ENCODE peak calls at places on chromosome 18, in ten cellular contexts. Z, A, L, J, K, W, B, Q, D and R are unnamed samples.

GRCh38 chr18:48743046-48743445 is 204.2 kb downstream of the CTIF start:
- DNase-seq in Z (peak; percentile 92), J (peak; percentile 68), L (no peak), B (no peak), D (no peak), W (no peak), Q (no peak), A (no peak), K (no peak), R (no peak)

GRCh38 chr18:60347526-60348045 is 25.0 kb downstream of the MC4R start:
- DNase-seq in Z (no peak), Q (no peak), W (no peak), A (peak; percentile 88), J (peak; percentile 45), K (no peak), D (no peak), L (no peak), B (no peak), R (no peak)

GRCh38 chr18:79924814-79925655 is 26.4 kb downstream of the SLC66A2 start:
- DNase-seq in Q (no peak), D (no peak), Z (no peak), A (no peak), L (no peak), B (no peak), W (no peak), J (no peak), K (no peak), R (no peak)

GRCh38 chr18:77177009-77177408 is 44.4 kb upstream of the MBP start:
- DNase-seq in W (no peak), Q (no peak), L (no peak), J (peak; percentile 55), K (no peak), D (no peak), B (no peak), Z (peak; percentile 80), A (peak; percentile 60), R (no peak)

GRCh38 chr18:2823966-2824365 is 22.8 kb upstream of the EMILIN2 start:
- DNase-seq in Q (no peak), J (no peak), Z (no peak), K (no peak), A (no peak), L (no peak), B (no peak), W (no peak), D (no peak), R (no peak)

GRCh38 chr18:2589345-2590060 is 18.1 kb downstream of the NDC80 start:
- DNase-seq in D (no peak), K (no peak), L (no peak), A (peak; percentile 17), Q (peak; percentile 78), W (no peak), J (peak; percentile 22), Z (no peak), B (no peak), R (no peak)

GRCh38 chr18:44683566-44683965 is 2.9 kb downstream of the SETBP1 start:
- DNase-seq in L (no peak), K (no peak), B (no peak), D (no peak), A (no peak), Z (peak; percentile 38), J (no peak), Q (no peak), W (no peak), R (no peak)

GRCh38 chr18:64288446-64288845 is 139.6 kb upstream of the LINC00305 start:
- DNase-seq in Z (no peak), Q (no peak), D (no peak), A (no peak), K (no peak), J (no peak), L (no peak), W (no peak), B (no peak), R (no peak)

GRCh38 chr18:62329676-62330454 is 4.8 kb downstream of the TNFRSF11A start:
- DNase-seq in B (peak; percentile 79), D (no peak), W (no peak), Q (peak; percentile 52), A (peak; percentile 95), J (peak; percentile 83), K (no peak), L (no peak), Z (peak; percentile 92), R (no peak)

GRCh38 chr18:5066380-5066977 is 130.6 kb downstream of the AKAIN1 start:
- DNase-seq in L (peak; percentile 51), J (no peak), W (peak; percentile 30), Z (no peak), Q (peak; percentile 12), B (no peak), A (no peak), D (peak; percentile 18), K (no peak), R (peak; percentile 78)

GRCh38 chr18:49031511-49032188 is 80.9 kb upstream of the SMAD7 start:
- DNase-seq in B (no peak), A (no peak), K (no peak), Q (no peak), L (no peak), W (no peak), D (peak; percentile 87), Z (no peak), J (no peak), R (no peak)

GRCh38 chr18:32425466-32425865 is 45.2 kb downstream of the GAREM1 start:
- DNase-seq in Q (peak; percentile 16), W (no peak), K (no peak), B (no peak), J (peak; percentile 88), L (no peak), D (no peak), A (peak; percentile 18), Z (peak; percentile 57), R (no peak)

GRCh38 chr18:9985641-9986040 is 71.8 kb downstream of the VAPA start:
- DNase-seq in Z (no peak), W (no peak), D (no peak), B (no peak), Q (no peak), A (no peak), J (no peak), L (no peak), K (no peak), R (no peak)

GRCh38 chr18:44149706-44150105 is 531.0 kb upstream of the SETBP1 start:
- DNase-seq in D (no peak), J (peak; percentile 93), K (no peak), A (peak; percentile 60), W (no peak), B (no peak), Z (peak; percentile 90), Q (no peak), L (no peak), R (no peak)

GRCh38 chr18:58580078-58580477 is 48.8 kb downstream of the ALPK2 start:
- DNase-seq in Z (peak; percentile 72), A (no peak), D (no peak), K (no peak), J (peak; percentile 51), B (no peak), W (no peak), L (no peak), Q (no peak), R (no peak)

GRCh38 chr18:8479826-8480225 is 129.4 kb upstream of the RAB12 start:
- DNase-seq in K (no peak), J (no peak), W (no peak), B (no peak), A (no peak), L (no peak), D (no peak), Z (no peak), Q (no peak), R (no peak)
- H3K9ac ChIP-seq in K (no peak overlapping the region), J (no peak overlapping the region), W (no peak overlapping the region), B (no peak overlapping the region), A (no peak overlapping the region), L (no peak overlapping the region), D (no peak overlapping the region), Z (no peak overlapping the region), Q (no peak overlapping the region), R (no peak overlapping the region)

DNA sequence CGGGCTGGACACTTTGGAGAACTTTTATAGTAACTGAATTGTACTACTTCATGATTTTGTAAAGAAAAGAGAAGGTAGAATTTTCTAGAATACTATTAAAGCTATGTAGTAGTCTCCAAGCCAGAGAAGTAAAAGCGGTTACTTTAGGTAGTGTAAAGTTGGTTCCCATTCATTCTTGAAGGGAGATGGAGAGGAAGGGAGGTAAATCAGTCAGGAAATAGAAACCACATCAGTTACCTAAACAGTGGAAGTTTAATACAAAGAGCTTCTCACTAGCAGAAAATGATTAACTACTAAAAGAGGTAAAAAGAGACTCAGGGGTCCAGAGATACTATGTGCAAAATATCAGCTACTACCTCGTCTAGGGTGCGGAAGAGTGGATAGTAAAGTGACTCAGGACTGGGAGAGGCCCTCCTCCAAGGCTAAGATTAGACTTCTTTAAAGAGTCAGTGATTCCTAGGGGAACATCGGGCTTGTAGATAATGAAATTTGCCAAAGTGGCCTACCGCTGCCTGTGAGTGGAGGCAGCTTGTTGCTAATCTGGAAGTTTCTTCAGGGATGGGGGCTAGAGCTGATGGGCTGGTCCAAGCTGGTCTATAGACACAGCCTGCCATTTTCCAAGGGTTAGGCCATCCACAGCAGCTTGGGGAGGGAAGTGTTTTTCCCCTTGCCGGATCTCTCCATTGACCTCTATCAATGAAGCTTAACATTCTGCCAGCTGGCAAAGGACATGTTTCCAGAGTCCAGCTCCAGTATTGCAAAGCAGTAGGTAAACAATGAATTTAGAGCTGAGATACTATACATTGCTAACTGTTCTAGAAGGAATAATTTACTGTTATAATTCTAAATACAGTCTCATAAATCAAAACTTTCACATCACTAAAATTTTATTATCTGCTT is 246.4 kb upstream of the BOD1L2 start:
- DNase-seq in L (no peak), J (no peak), Z (no peak), K (no peak), A (no peak), D (no peak), W (no peak), Q (no peak), B (no peak), R (no peak)
- H2AFZ ChIP-seq in L (no peak overlapping the region), J (no peak overlapping the region), Z (no peak overlapping the region), K (no peak overlapping the region), A (no peak overlapping the region), D (no peak overlapping the region), W (no peak overlapping the region), Q (no peak overlapping the region), B (no peak overlapping the region), R (no peak overlapping the region)

DNA sequence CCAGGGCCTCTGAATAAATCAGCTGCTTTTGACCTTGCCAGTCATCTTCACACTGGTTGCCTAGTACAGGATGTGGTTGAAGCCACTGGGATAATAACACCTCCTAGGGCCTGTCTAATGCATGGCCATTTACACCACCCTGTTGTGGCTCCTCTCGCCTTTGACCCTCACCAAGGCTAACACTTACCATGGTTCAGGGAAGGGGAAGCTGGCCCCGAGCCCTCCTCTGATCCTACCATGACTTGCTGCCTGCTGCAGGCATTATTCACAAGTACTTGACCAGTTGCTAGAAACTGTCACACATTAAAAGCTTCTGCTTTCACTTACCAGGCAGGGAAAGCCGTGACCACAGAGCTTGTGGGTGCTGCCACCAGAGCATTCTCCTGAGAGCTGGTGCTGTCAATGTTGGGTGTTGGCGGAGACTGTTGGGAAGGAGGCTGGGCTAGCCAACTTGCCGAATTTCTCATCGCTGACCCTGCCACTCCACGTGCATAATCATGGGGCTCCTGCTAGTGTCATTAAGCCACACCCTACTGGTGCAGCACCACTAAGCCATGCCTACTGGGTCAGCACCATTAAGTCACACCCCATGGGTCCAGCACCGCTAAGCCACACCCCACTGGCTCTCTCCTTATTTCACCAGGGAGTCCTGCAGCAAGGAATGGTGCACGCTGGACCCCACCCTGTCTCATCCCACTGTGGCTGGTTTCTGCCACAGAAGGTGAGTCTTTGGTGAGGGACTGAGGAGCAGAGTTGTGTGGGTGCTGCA is 47.0 kb upstream of the TTC39C start:
- DNase-seq in Q (no peak), L (no peak), K (peak; percentile 53), D (peak; percentile 80), Z (no peak), B (peak; percentile 9), W (no peak), A (no peak), J (no peak), R (no peak)
- H3K27ac ChIP-seq in Q (no peak overlapping the region), L (no peak overlapping the region), K (no peak overlapping the region), D (peak overlapping the region; percentile 94), Z (no peak overlapping the region), B (no peak overlapping the region), W (no peak overlapping the region), A (no peak overlapping the region), J (no peak overlapping the region), R (no peak overlapping the region)

GRCh38 chr18:35268811-35269210 is 21.2 kb downstream of the ZSCAN30 start:
- DNase-seq in Z (no peak), B (no peak), A (no peak), W (no peak), J (no peak), Q (no peak), K (no peak), L (no peak), D (no peak), R (no peak)
- H3K9ac ChIP-seq in Z (no peak overlapping the region), B (no peak overlapping the region), A (no peak overlapping the region), W (no peak overlapping the region), J (no peak overlapping the region), Q (no peak overlapping the region), K (no peak overlapping the region), L (no peak overlapping the region), D (no peak overlapping the region), R (no peak overlapping the region)